ENCODE peak calls at places on chromosomes 6 and 20, in nine cellular contexts. R, J, I, H, O, G, C, F and T are unnamed samples.

GRCh38 chr20:37992802-37993538 is 40.3 kb downstream of the TTI1 start:
- DNase-seq in C (no peak), R (peak; percentile 34), I (peak; percentile 21), J (peak; percentile 87), H (peak; percentile 80), G (no peak), O (no peak), F (no peak), T (peak; percentile 33)

GRCh38 chr6:33772114-33772830 is 16.7 kb downstream of the LEMD2 start:
- DNase-seq in I (no peak), F (no peak), J (no peak), G (no peak), C (peak; percentile 58), H (no peak), O (no peak), R (no peak), T (no peak)

GRCh38 chr6:44430322-44430721 is 42.8 kb downstream of the CDC5L start:
- DNase-seq in R (no peak), O (no peak), G (no peak), J (peak; percentile 37), C (no peak), F (no peak), I (no peak), H (no peak), T (peak; percentile 27)

GRCh38 chr6:47016236-47016635 is 25.9 kb downstream of the ADGRF1 start:
- DNase-seq in R (no peak), F (no peak), H (no peak), G (no peak), O (no peak), I (no peak), J (peak; percentile 8), C (no peak), T (no peak)

GRCh38 chr6:158283304-158284005 is 28.8 kb upstream of the TULP4 start:
- DNase-seq in H (no peak), I (no peak), R (peak; percentile 64), J (peak; percentile 67), C (no peak), G (no peak), F (no peak), O (peak; percentile 79), T (no peak)

GRCh38 chr20:1505871-1506270 is 14.7 kb upstream of the SIRPB2 start:
- DNase-seq in G (no peak), J (no peak), I (no peak), H (no peak), C (no peak), O (no peak), F (no peak), R (no peak), T (no peak)

GRCh38 chr20:12581644-12582350 is 427.0 kb upstream of the SPTLC3 start:
- DNase-seq in R (no peak), O (no peak), F (no peak), C (no peak), G (no peak), I (no peak), J (no peak), H (no peak), T (no peak)

GRCh38 chr6:81770395-81770794 is 17.9 kb upstream of the TENT5A start:
- DNase-seq in O (no peak), R (no peak), J (no peak), I (no peak), H (no peak), C (no peak), G (no peak), F (no peak), T (no peak)

GRCh38 chr20:2932497-2932896 is 59.2 kb downstream of the PTPRA start:
- DNase-seq in H (no peak), O (no peak), J (no peak), F (no peak), G (no peak), R (no peak), I (no peak), C (no peak), T (no peak)

GRCh38 chr20:16707674-16708073 is 22.2 kb upstream of the SNRPB2 start:
- DNase-seq in R (no peak), H (no peak), I (no peak), C (no peak), J (no peak), O (no peak), G (no peak), F (no peak), T (no peak)

GRCh38 chr6:34468378-34468892 is 2.6 kb downstream of the PACSIN1 start:
- DNase-seq in R (no peak), I (no peak), G (no peak), H (no peak), O (no peak), J (no peak), F (no peak), C (peak; percentile 62), T (no peak)

GRCh38 chr6:169571123-169571962 is 130.5 kb downstream of the WDR27 start:
- DNase-seq in F (no peak), C (no peak), I (no peak), O (no peak), R (peak; percentile 2), J (peak; percentile 47), G (no peak), H (no peak), T (no peak)

GRCh38 chr20:31260326-31260932 is 3.0 kb downstream of the DEFB115 start:
- DNase-seq in O (no peak), J (no peak), R (peak; percentile 44), C (no peak), G (no peak), I (no peak), H (no peak), F (peak; percentile 63), T (no peak)
- TF ChIP-seq CTCF in O (peak; percentile 59), J (no peak), R (peak; percentile 25), C (no peak), G (peak; percentile 27), I (no peak), H (no peak), F (peak; percentile 96), T (no peak)

GRCh38 chr6:106766201-106766600 is 136.8 kb downstream of the QRSL1 start:
- DNase-seq in H (no peak), O (no peak), G (no peak), C (no peak), J (no peak), F (no peak), R (no peak), I (no peak), T (no peak)

GRCh38 chr6:106764353-106764980 is 135.1 kb downstream of the QRSL1 start:
- DNase-seq in O (no peak), C (no peak), R (no peak), G (no peak), H (no peak), J (no peak), I (no peak), F (no peak), T (no peak)

GRCh38 chr6:106761160-106761559 is 131.8 kb downstream of the QRSL1 start:
- DNase-seq in G (no peak), O (no peak), I (no peak), C (no peak), H (no peak), R (no peak), F (no peak), J (no peak), T (no peak)

GRCh38 chr6:106765496-106765895 is 136.1 kb downstream of the QRSL1 start:
- DNase-seq in J (no peak), C (no peak), G (no peak), I (no peak), F (no peak), H (no peak), O (no peak), R (no peak), T (no peak)

GRCh38 chr6:106763361-106763760 is 134.0 kb downstream of the QRSL1 start:
- DNase-seq in I (no peak), F (no peak), G (no peak), H (no peak), J (no peak), R (no peak), C (no peak), O (no peak), T (no peak)
- H3K9me3 ChIP-seq in I (no peaks in the 10 kb centered on the region), F (no peaks in the 10 kb centered on the region), G (no peaks in the 10 kb centered on the region), H (peaks cover 5% of the 10 kb centered on the region), J (no peaks in the 10 kb centered on the region), R (peaks cover 3% of the 10 kb centered on the region), C (no peaks in the 10 kb centered on the region), O (peaks cover 10% of the 10 kb centered on the region), T (no peaks in the 10 kb centered on the region)

DNA sequence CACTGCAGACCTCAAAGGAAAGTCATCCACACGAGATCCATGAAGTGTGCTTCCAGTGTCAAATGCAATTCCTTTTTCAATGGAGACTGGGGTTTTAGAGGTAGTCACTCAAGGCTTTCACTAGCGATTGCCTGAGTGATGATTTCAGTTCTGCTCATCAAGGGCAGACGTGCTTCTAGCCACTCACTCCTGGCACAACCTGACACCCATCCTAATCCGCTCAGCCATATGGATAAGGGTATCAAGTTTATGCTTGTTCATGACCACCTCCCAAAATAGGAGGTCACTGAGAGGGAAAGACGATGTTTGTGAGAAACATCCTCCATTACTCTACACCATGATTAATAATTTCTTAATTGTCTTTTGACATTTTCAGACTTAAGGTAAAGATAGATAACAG is 91.3 kb upstream of the HEY2 start:
- DNase-seq in O (no peak), H (no peak), G (no peak), J (no peak), R (no peak), C (no peak), I (no peak), F (no peak), T (no peak)
- H3K4me3 ChIP-seq in O (no peak overlapping the region), H (no peak overlapping the region), G (no peak overlapping the region), J (no peak overlapping the region), R (no peak overlapping the region), C (no peak overlapping the region), I (no peak overlapping the region), F (no peak overlapping the region), T (no peak overlapping the region)

GRCh38 chr6:27757307-27757706 is 154.9 kb downstream of the OR2B2 start:
- DNase-seq in O (peak; percentile 89), G (no peak), F (peak; percentile 41), C (peak; percentile 75), R (no peak), H (no peak), I (peak; percentile 60), J (peak; percentile 11), T (no peak)

GRCh38 chr6:27758471-27758870 is 153.7 kb downstream of the OR2B2 start:
- DNase-seq in G (no peak), J (no peak), H (no peak), C (no peak), I (no peak), F (no peak), O (peak; percentile 75), R (no peak), T (no peak)

GRCh38 chr6:27759930-27760329 is 152.3 kb downstream of the OR2B2 start:
- DNase-seq in R (no peak), H (no peak), C (no peak), I (no peak), O (no peak), G (no peak), F (no peak), J (no peak), T (no peak)

GRCh38 chr6:27761391-27761790 is 150.8 kb downstream of the OR2B2 start:
- DNase-seq in G (no peak), H (no peak), I (peak; percentile 14), O (no peak), J (no peak), F (no peak), R (no peak), C (no peak), T (no peak)

DNA sequence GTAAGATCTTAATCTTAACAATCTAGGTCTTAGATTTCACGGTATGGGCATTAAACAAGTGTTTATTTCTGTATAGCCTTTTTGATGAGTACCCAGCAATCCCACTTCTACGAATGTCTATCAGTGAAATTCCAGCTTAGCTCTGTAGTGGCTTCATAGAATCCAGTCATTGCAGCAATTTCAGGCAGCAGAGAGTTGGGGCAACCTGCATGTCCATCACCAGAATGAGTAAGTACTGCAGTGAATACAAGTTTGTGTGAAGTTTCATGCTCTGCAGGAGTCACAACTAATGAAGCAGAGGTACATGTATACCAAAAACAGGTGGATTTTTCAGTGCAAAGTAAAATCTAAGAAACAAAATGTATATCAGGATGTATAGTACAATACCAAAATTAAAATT is 151.7 kb downstream of the OR2B2 start:
- DNase-seq in G (no peak), C (no peak), I (no peak), R (no peak), H (no peak), J (no peak), F (no peak), O (no peak), T (no peak)
- TF ChIP-seq CTCF in G (no peak), C (no peak), I (no peak), R (no peak), H (no peak), J (no peak), F (no peak), O (no peak), T (no peak)